ENCODE peak calls at places on chromosome 13, in eight cellular contexts. Y is A549, Z is suprapubic skin, L is body of pancreas, Q is K562, B is esophagus muscularis mucosa, T is gastrocnemius medialis, S is lower leg skin. I is an unnamed sample.

GRCh38 chr13:111099292-111099691 is 15.8 kb upstream of the ARHGEF7 start:
- DNase-seq in Y (no peak), Z (no peak), L (no peak), Q (no peak), B (no peak), T (no peak), S (no peak), I (no peak)

GRCh38 chr13:113535381-113535781 is 44.9 kb upstream of the DCUN1D2 start:
- DNase-seq in Y (no peak), Z (no peak), L (no peak), Q (no peak), B (no peak), T (no peak), S (peak; percentile 53), I (no peak)

GRCh38 chr13:109666656-109667448 is 119.5 kb downstream of the IRS2 start:
- DNase-seq in Y (peak; percentile 10), Z (no peak), L (no peak), Q (no peak), B (peak; percentile 74), T (no peak), S (no peak), I (peak; percentile 30)

GRCh38 chr13:20848203-20848602 is 54.3 kb downstream of the XPO4 start:
- DNase-seq in Y (no peak), Z (no peak), L (no peak), Q (no peak), B (no peak), T (no peak), S (no peak), I (no peak)

GRCh38 chr13:112874751-112875300 is 94.2 kb upstream of the MCF2L start:
- DNase-seq in Y (no peak), Z (peak; percentile 54), L (no peak), Q (no peak), B (no peak), T (no peak), S (peak; percentile 49), I (no peak)

GRCh38 chr13:42592915-42593718 is 19.2 kb downstream of the TNFSF11 start:
- DNase-seq in Y (no peak), Z (no peak), L (no peak), Q (no peak), B (no peak), T (no peak), S (no peak), I (no peak)

GRCh38 chr13:47903836-47904235 is 97.2 kb downstream of the SUCLA2 start:
- DNase-seq in Y (no peak), Z (no peak), L (no peak), Q (no peak), B (no peak), T (no peak), S (no peak), I (no peak)

GRCh38 chr13:33676700-33677048 is 141.3 kb upstream of the RFC3 start:
- DNase-seq in Y (peak; percentile 21), Z (no peak), L (peak; percentile 87), Q (no peak), B (no peak), T (peak; percentile 48), S (no peak), I (peak; percentile 26)

GRCh38 chr13:103104340-103104739 is 38.1 kb upstream of the SLC10A2 start:
- DNase-seq in Y (no peak), Z (no peak), L (no peak), Q (no peak), B (no peak), T (no peak), S (no peak), I (no peak)

GRCh38 chr13:97028441-97029299 is 34.4 kb upstream of the OXGR1 start:
- DNase-seq in Y (peak; percentile 23), Z (peak; percentile 63), L (peak; percentile 68), Q (peak; percentile 37), B (no peak), T (no peak), S (peak; percentile 91), I (peak; percentile 42)

DNA sequence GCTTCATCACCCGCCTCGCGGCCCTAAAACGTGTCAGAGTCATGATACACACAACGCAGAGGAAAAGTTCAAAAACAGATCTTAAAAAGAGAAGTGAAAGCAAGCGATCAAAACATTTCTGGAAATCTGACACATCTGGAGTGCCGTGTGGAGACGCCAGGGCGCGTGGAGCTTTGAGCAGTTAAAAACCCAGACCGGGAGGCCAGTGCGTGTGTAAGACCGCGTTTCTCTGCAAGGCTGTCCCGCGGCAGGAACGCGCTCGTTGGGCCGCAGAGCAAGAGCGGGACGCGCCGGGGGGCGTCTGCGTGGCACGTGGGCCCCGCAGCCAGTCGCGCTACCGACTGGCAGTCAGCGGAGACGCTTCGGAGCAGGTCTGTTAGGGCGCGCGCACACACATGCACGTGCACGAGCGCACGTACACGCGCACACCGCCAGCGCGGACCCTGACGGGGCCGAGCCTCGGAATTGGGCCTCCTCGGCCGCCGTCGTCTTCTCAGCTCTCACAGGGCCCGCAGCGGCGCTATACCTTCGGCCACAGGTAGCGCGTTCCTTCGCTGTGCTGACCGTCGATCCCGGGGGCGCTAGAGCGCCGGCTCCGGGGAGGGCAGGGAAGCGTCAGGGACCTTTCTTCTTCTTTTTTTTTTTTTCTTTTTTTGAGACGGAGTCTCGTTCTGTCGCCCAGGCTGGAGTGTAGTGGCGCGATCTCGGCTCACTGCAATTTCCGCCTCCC is 35.8 kb downstream of the RNF6 start:
- DNase-seq in Y (peak; percentile 32), Z (peak; percentile 86), L (peak; percentile 93), Q (peak; percentile 88), B (peak; percentile 94), T (peak; percentile 83), S (peak; percentile 95), I (peak; percentile 13)
- TF ChIP-seq POLR2A in Y (peak; percentile 45), Z (no peak), L (peak; percentile 67), Q (peak; percentile 62), B (no peak), T (no peak), S (no peak), I (no peak)

DNA sequence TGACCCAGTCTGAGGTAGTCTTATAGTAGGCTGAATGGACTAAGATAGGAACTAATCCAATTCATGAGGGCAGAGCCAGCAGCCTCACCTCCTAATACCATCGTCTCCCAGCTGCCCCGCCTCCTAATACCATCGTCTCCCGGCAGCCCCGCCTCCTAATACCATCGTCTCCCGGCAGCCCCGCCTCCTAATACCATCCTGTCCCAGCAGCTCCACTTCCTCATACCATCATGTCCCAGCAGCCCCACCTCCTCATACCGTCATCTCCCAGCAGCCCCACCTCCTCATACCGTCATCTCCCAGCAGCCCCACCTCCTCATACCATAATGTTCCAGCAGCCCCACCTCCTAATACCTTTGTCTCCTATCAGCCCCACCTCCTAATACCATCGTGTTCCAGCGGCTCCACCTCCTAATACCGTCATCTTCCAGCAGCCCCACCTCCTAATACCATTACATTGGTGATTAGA is 2.5 kb upstream of the ARGLU1 start:
- DNase-seq in Y (peak; percentile 52), Z (peak; percentile 78), L (peak; percentile 96), Q (peak; percentile 81), B (no peak), T (peak; percentile 40), S (peak; percentile 90), I (peak; percentile 29)
- TF ChIP-seq POLR2A in Y (no peak), Z (no peak), L (no peak), Q (no peak), B (no peak), T (no peak), S (no peak), I (no peak)

DNA sequence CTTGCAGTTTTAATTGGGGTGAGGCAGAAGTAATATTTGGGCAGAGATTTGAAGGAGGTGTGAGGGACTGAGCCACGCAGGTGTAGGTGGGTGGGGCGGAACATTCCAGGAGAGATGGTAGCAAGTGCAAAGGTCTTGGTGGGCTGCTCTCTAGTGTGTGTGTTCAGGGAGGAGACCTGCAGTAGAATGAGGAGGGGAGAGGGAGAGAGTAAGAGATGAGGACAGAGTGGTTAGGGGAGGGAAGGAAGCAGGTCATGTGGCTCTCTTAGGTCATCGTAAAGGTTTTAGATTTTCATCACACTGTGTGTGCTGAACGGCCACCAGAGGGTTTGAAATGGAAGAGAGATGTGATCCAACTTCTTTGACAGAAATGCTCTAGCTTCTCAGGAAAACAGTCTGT is 33.5 kb downstream of the WASF3 start:
- DNase-seq in Y (no peak), Z (no peak), L (no peak), Q (no peak), B (no peak), T (no peak), S (no peak), I (no peak)
- TF ChIP-seq POLR2A in Y (no peak), Z (no peak), L (no peak), Q (no peak), B (no peak), T (no peak), S (no peak), I (no peak)

DNA sequence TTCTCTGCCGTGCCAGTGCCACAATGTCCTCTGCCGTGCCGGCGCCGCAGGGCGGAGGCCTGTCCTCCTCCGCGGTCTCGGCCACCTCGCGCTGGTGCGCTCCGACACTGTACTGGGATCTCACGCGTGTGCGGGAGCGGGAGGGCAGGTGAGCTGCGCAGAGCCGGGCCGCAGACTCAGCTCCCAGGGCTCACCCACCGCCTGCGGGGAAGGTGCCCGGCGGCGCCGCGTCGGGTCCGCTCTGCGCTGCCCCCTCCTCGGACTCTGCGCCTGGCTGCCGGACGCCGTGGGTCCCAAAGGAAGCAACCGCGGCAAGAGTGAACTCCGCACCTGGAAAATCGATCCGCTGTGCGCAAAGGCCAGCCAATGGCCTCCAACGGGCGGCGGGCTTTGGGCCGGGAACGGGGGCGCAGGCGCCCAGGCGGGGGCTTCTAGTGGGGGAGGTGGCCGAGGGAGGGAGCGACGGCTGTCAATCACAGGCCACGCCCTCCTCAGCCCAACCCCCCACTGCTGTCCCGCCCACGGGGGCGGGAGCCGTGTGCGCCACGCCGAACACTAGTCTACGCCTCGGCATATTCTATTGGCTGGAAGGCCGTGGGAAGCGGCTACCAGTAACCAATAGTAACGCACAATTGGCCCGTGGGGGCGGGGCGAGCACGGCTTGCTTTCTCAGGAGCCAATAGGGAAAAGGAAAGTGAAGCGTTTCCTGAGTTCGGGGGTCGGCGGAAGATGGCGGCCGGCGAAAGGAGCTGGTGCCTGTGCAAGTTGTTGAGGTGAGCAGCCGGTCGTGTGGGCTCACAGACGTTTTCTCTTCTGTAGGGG is at the start of gene ALG11:
- DNase-seq in Y (peak; percentile 86), Z (peak; percentile 100), L (peak; percentile 99), Q (peak; percentile 97), B (peak; percentile 100), T (peak; percentile 99), S (peak; percentile 100), I (peak; percentile 84)
- TF ChIP-seq POLR2A in Y (peak; percentile 78), Z (peak; percentile 49), L (peak; percentile 79), Q (peak; percentile 86), B (no peak), T (peak; percentile 44), S (no peak), I (peak; percentile 77)